ENCODE peak calls at places on chromosomes 2 and 18, in seven cellular contexts. U is K562, K is H1, N is HepG2, H is GM12878, C is SK-N-SH, E is GM12892. P is an unnamed sample.

GRCh38 chr2:184566716-184567115 is 31.6 kb upstream of the ZNF804A start:
- DNase-seq in U (no peak), C (no peak), N (no peak), E (no peak), K (no peak), H (no peak), P (no peak)

GRCh38 chr2:58834404-58834803 is 593.3 kb upstream of the FANCL start:
- DNase-seq in N (peak), K (no peak), H (no peak), E (no peak), U (peak), C (no peak), P (peak)

GRCh38 chr2:219060821-219061791 is at the start of gene IHH:
- DNase-seq in H (no peak), E (no peak), K (no peak), U (no peak), N (no peak), C (peak), P (peak)

GRCh38 chr2:94956797-94957391 is 68.6 kb upstream of the MAL start:
- DNase-seq in H (no peak), N (peak), C (peak), E (no peak), U (peak), K (no peak), P (no peak)

GRCh38 chr2:202052235-202052634 is 18.6 kb downstream of the FZD7 start:
- DNase-seq in H (no peak), E (no peak), K (no peak), N (no peak), C (no peak), U (no peak), P (no peak)

GRCh38 chr2:227461878-227462462 is 10.0 kb upstream of the AGFG1 start:
- DNase-seq in U (no peak), N (no peak), E (no peak), C (no peak), K (no peak), H (no peak), P (no peak)

GRCh38 chr18:13797157-13797611 is 26.8 kb upstream of the MC5R start:
- DNase-seq in E (no peak), U (no peak), N (peak), H (no peak), C (no peak), K (no peak), P (no peak)

GRCh38 chr2:86027196-86027912 is 78.3 kb downstream of the POLR1A start:
- DNase-seq in H (no peak), E (no peak), U (no peak), C (no peak), N (no peak), K (no peak), P (no peak)

GRCh38 chr18:2881490-2882195 is 34.8 kb downstream of the EMILIN2 start:
- DNase-seq in H (no peak), C (no peak), N (no peak), E (no peak), K (no peak), U (no peak), P (no peak)

GRCh38 chr18:11661430-11661829 is 27.6 kb upstream of the GNAL start:
- DNase-seq in H (no peak), E (no peak), K (no peak), U (no peak), C (no peak), N (no peak), P (no peak)

GRCh38 chr18:22705328-22705727 is 227.8 kb upstream of the RBBP8 start:
- DNase-seq in C (no peak), H (no peak), E (no peak), K (no peak), N (no peak), U (no peak), P (no peak)

GRCh38 chr2:46942143-46942526 is 26.5 kb upstream of the MCFD2 start:
- DNase-seq in N (no peak), C (peak), H (no peak), U (peak), K (no peak), E (peak), P (peak)

GRCh38 chr18:79642626-79643025 is 37.0 kb upstream of the CTDP1 start:
- DNase-seq in K (no peak), H (no peak), U (no peak), N (no peak), C (no peak), E (no peak), P (no peak)

GRCh38 chr2:165794520-165794882 is 454 bp upstream of the GALNT3 start:
- DNase-seq in U (no peak), E (peak), H (peak), N (no peak), C (peak), K (no peak), P (peak)

DNA sequence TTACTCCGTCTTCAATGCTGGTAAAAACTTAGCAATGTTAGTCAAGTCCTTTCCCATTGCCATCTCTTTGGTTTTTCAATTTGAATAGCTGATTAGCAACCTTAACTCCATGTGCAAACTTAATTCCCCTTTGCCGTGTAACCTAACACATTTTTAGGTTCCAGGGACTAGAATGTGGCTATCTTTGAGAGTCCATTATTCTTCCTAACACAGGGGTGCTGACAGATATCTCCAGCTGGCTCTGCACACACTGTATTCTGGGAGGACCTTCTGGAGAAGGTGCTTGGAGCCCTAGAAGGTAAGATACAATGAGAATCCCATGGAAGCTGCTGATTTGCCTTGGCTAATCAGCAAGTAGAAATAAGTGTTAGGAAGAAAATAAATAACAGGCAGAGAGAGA is 104.6 kb upstream of the STON1 start:
- DNase-seq in U (no peak), K (no peak), H (no peak), E (no peak), N (no peak), C (no peak), P (no peak)
- TF ChIP-seq TAF1 in U (no peak), K (no peak), H (no peak), E (no peak), N (no peak), C (no peak), P (no peak)

DNA sequence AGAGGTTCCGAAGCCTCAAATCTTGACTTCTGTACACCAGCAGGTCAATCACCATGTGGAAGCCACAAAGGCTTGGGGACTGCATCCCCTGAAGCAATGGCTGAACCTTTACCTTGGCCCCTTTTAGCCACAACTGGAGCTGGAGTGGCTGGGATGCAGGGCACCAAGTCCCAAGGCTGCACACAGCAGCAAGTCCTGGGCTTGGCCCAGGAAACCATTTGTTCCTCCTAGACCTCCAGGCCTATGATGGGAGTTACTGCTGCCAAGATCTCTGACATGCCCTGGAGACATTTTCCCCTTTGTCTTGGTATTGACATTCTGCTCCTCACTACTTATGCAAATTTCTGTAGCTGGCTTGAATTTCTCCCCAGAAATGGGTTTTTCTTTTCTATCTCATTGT is 285.9 kb downstream of the ASXL3 start:
- DNase-seq in U (no peak), E (no peak), N (no peak), C (no peak), K (no peak), H (no peak), P (no peak)
- TF ChIP-seq TAF1 in U (no peak), E (no peak), N (no peak), C (no peak), K (no peak), H (no peak), P (no peak)

GRCh38 chr2:30780776-30781330 is 26.4 kb downstream of the CAPN13 start:
- DNase-seq in N (no peak), E (no peak), C (no peak), K (no peak), U (no peak), H (no peak), P (no peak)
- TF ChIP-seq TAF1 in N (no peak), E (no peak), C (no peak), K (no peak), U (no peak), H (no peak), P (no peak)

GRCh38 chr2:188515918-188516317 is 224.2 kb downstream of the GULP1 start:
- DNase-seq in E (no peak), C (peak), N (no peak), U (no peak), H (no peak), K (no peak), P (no peak)

GRCh38 chr2:188506843-188507242 is 215.2 kb downstream of the GULP1 start:
- DNase-seq in H (no peak), U (no peak), C (no peak), K (no peak), E (no peak), N (no peak), P (no peak)

GRCh38 chr2:188512456-188512855 is 220.8 kb downstream of the GULP1 start:
- DNase-seq in N (peak), H (no peak), C (peak), U (no peak), K (no peak), E (no peak), P (no peak)

DNA sequence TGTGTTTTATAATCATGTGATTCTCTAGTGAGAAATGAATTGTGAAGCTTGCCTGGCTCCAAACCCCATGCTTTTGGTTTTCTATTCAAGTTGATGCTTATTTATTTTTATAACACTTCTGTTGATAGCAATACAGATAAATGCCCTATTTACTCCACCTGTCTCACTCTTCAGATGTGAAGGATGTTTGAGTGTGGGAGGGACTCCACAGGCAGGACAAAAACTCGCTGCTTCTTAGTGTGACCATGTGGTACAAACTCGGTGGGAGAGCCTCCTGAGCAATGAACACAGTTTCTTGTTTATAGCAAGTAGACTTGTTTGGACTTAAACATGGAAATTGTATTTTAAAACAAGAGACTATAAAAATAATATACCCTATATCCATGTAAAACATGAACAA is 219.7 kb downstream of the GULP1 start:
- DNase-seq in E (no peak), U (no peak), H (no peak), K (no peak), C (no peak), N (no peak), P (no peak)
- TF ChIP-seq TAF1 in E (no peak), U (no peak), H (no peak), K (no peak), C (no peak), N (no peak), P (no peak)

GRCh38 chr2:52976132-52976949 is 791.3 kb upstream of the CHAC2 start:
- DNase-seq in U (no peak), K (peak), E (no peak), N (no peak), C (no peak), H (no peak), P (no peak)
- TF ChIP-seq TAF1 in U (no peak), K (no peak), E (no peak), N (no peak), C (no peak), H (no peak), P (no peak)

DNA sequence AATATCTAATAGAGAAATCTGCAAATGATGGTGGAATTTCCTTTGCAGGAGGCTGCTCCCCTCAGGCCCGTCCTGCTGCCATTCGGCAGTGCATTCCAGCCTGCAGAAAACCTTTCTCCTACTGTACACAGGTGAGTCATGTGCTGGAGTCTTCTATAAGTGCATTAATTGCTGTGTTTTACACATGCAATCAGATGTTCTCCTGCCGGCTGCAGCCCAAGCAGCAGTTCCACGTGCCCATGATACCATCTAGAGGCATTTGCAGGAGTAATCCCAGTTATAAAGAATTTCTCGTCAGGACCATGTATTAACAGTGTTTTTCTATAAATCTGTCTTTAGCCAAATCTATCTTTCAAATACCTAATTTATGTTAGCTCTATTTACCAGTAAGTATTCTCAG is 304.7 kb upstream of the HNMT start:
- DNase-seq in C (peak), E (no peak), N (peak), H (no peak), U (no peak), K (no peak), P (no peak)
- TF ChIP-seq TAF1 in C (no peak), E (no peak), N (no peak), H (no peak), U (no peak), K (no peak), P (no peak)

DNA sequence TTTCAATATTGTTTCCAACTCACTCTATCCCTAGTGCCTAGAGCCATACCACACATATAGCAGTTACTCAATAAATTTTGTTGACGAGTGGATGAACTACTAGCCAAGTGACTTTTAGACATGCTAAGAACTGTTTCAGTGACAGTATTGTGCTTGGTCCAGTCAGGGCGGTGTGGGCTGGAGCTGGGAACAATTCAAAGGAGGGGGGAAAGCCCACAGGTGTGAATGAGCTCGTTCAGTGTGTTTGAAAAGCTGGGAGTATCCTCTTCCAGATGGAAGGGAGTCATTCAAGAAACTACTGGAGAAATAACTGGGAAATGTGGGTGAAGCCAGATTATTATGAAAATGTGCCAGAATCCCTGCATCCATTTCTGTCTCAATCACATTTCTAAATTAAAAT is 1.7 kb upstream of the SERPINE2 start:
- DNase-seq in U (no peak), E (no peak), C (no peak), K (no peak), N (no peak), H (no peak), P (no peak)
- TF ChIP-seq TAF1 in U (no peak), E (no peak), C (no peak), K (no peak), N (no peak), H (no peak), P (no peak)

GRCh38 chr2:27680571-27680970 is 16.9 kb downstream of the SLC4A1AP start:
- DNase-seq in H (no peak), E (no peak), N (no peak), U (no peak), K (no peak), C (no peak), P (no peak)
- TF ChIP-seq TAF1 in H (no peak), E (no peak), N (no peak), U (no peak), K (no peak), C (no peak), P (no peak)

GRCh38 chr18:36185157-36185556 is 2.1 kb upstream of the MOCOS start:
- DNase-seq in U (no peak), K (no peak), E (no peak), C (no peak), N (no peak), H (no peak), P (no peak)

GRCh38 chr18:36187826-36188721 is 777 bp downstream of the MOCOS start:
- DNase-seq in K (no peak), U (peak), H (no peak), N (peak), E (no peak), C (no peak), P (peak)

GRCh38 chr18:36187138-36187825 is at the start of gene MOCOS:
- DNase-seq in H (no peak), E (peak), U (peak), K (no peak), C (peak), N (peak), P (peak)

GRCh38 chr18:36185901-36186460 is 1.3 kb upstream of the MOCOS start:
- DNase-seq in E (no peak), K (no peak), U (no peak), H (no peak), N (no peak), C (no peak), P (no peak)

DNA sequence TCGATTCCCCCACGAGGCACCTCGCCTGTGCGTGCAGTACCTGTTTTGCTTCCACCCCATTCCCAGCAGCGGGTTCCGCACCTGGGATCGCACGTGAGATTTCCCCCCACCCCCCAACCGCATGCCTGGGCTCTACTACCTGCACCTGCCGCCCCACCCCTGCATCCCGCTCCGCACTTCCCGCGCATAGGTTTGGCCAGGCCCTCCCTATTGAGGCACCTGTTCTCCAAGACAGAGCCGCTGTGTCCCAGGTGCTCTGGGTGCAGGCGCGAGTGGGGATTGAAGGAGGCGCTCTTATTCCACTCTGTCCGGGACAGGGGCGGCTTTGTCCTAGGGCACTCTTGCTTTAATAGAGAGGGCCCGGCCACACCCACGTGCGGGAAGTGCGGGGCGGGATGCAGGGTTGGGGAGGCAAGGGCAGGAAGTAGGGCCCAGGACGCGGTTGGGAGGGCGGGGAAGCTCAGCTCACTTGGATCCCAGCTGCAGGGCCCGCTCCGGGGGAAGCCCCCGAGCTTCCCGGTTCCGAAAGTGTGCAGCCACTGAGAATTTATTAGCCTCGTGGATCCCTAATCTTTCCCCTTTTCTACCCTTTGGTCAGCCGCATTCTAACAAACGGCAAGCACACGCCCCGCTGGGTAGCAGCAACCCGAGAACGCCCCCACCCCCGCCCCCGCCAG is 698 bp upstream of the MOCOS start:
- DNase-seq in N (peak), K (no peak), U (peak), C (peak), E (no peak), H (no peak), P (peak)
- TF ChIP-seq TAF1 in N (no peak), K (no peak), U (no peak), C (no peak), E (no peak), H (no peak), P (no peak)

P was measured in GM12891.